ENCODE peak calls at places on chromosomes 12 and 14, in eight cellular contexts. E is gastrocnemius medialis; H is small intestine; A is activated naive CD4-positive, alpha-beta T cell treated with anti-CD3 and anti-CD28 coated beads, Interleukin-2, amount 10 ng/mL, durations not matched to agents 7 days and 5 days; K is astrocyte of the spinal cord; G is heart left ventricle; F is stimulated activated CD4-positive, alpha-beta T cell treated with anti-CD3 and anti-CD28 coated beads, Interleukin-15, amount 100 ng/mL, for 24 hours; U is heart right ventricle. Z is an unnamed sample.

GRCh38 chr12:58285551-58285950 is 344.2 kb downstream of the ATP23 start:
- DNase-seq in H (no peak), A (no peak), F (no peak), U (no peak), K (no peak), E (no peak), G (no peak), Z (no peak)

GRCh38 chr14:85316701-85317100 is 213.2 kb upstream of the FLRT2 start:
- DNase-seq in A (no peak), E (no peak), F (no peak), H (no peak), G (no peak), U (no peak), K (no peak), Z (no peak)

GRCh38 chr12:131509706-131510105 is 201.2 kb upstream of the SFSWAP start:
- DNase-seq in E (no peak), H (no peak), U (no peak), F (no peak), A (no peak), G (no peak), K (no peak), Z (no peak)

GRCh38 chr12:32249701-32250270 is 143.1 kb downstream of the BICD1 start:
- DNase-seq in F (no peak), G (no peak), H (no peak), E (no peak), A (no peak), K (no peak), U (no peak), Z (no peak)

GRCh38 chr12:52010152-52010622 is 3.4 kb downstream of the TAMALIN start:
- DNase-seq in A (no peak), K (peak; percentile 88), F (no peak), G (peak; percentile 89), H (no peak), U (peak; percentile 85), E (peak; percentile 56), Z (peak; percentile 84)

GRCh38 chr12:106296179-106296877 is 6.2 kb upstream of the TCP11L2 start:
- DNase-seq in F (no peak), H (no peak), U (no peak), A (no peak), K (peak; percentile 71), E (no peak), G (no peak), Z (no peak)

GRCh38 chr12:50934981-50935807 is 17.1 kb upstream of the HIGD1C start:
- DNase-seq in E (no peak), F (no peak), K (peak; percentile 43), U (no peak), G (no peak), A (no peak), H (peak; percentile 79), Z (no peak)

GRCh38 chr12:95718772-95719171 is 71.8 kb downstream of the NTN4 start:
- DNase-seq in G (no peak), K (no peak), A (no peak), E (no peak), F (no peak), U (no peak), H (no peak), Z (no peak)

GRCh38 chr14:76964695-76965094 is 63.8 kb downstream of the IRF2BPL start:
- DNase-seq in F (peak; percentile 70), E (no peak), U (no peak), G (no peak), H (no peak), K (no peak), A (peak; percentile 49), Z (no peak)

GRCh38 chr12:65742481-65742971 is 81.8 kb upstream of the HMGA2 start:
- DNase-seq in K (peak; percentile 65), U (peak; percentile 22), F (no peak), E (no peak), H (no peak), A (no peak), G (no peak), Z (no peak)

GRCh38 chr12:106861984-106862894 is 87.8 kb downstream of the RIC8B start:
- DNase-seq in F (no peak), A (no peak), H (peak; percentile 55), K (peak; percentile 42), G (no peak), U (no peak), E (no peak), Z (no peak)

GRCh38 chr12:79934309-79935020 is 432 bp downstream of the PPP1R12A start:
- DNase-seq in A (peak; percentile 69), E (peak; percentile 28), U (no peak), F (peak; percentile 57), H (no peak), G (peak; percentile 78), K (no peak), Z (peak; percentile 42)

GRCh38 chr12:71756054-71756675 is 1.5 kb downstream of the RAB21 start:
- DNase-seq in K (no peak), E (no peak), H (peak; percentile 31), G (no peak), A (no peak), F (no peak), U (no peak), Z (no peak)

GRCh38 chr12:52221912-52222457 is 11.1 kb upstream of the KRT7 start:
- DNase-seq in K (no peak), U (peak; percentile 49), A (peak; percentile 88), E (peak; percentile 68), F (peak; percentile 88), H (peak; percentile 51), G (peak; percentile 75), Z (no peak)

GRCh38 chr14:74616507-74616906 is 4.5 kb upstream of the LTBP2 start:
- DNase-seq in H (peak; percentile 36), U (no peak), A (no peak), E (no peak), G (no peak), K (peak; percentile 86), F (peak; percentile 51), Z (no peak)

GRCh38 chr12:65596514-65597010 is 227.7 kb upstream of the HMGA2 start:
- DNase-seq in E (no peak), G (no peak), K (no peak), A (no peak), H (no peak), U (no peak), F (no peak), Z (no peak)

Z was measured in tibial artery.